ENCODE peak calls at places on chromosomes 2 and 18, in nine cellular contexts. M is GM12865, G is OCI-LY7, S is natural killer cell, U is nephron progenitor cell, H is Peyer's patch, Q is bronchial epithelial cell, X is neural progenitor cell, O is neural crest cell. N is an unnamed sample.

GRCh38 chr2:233477548-233478433 is 88.8 kb downstream of the USP40 start:
- DNase-seq in U (no peak), M (no peak), G (no peak), X (no peak), Q (no peak), O (no peak), S (no peak), H (no peak), N (no peak)

GRCh38 chr2:113160962-113161361 is 12.8 kb upstream of the PSD4 start:
- DNase-seq in S (no peak), X (no peak), G (no peak), H (peak; percentile 21), M (no peak), O (no peak), Q (no peak), U (no peak), N (no peak)

GRCh38 chr2:237128026-237128703 is 42.5 kb downstream of the COPS8 start:
- DNase-seq in M (no peak), Q (peak; percentile 98), H (peak; percentile 68), X (peak; percentile 44), U (peak; percentile 53), S (no peak), G (no peak), O (no peak), N (no peak)

GRCh38 chr2:16301961-16302360 is 361.6 kb downstream of the MYCN start:
- DNase-seq in Q (no peak), U (no peak), X (no peak), O (no peak), H (no peak), M (no peak), G (no peak), S (no peak), N (no peak)

GRCh38 chr2:118841828-118842461 is 5.5 kb downstream of the EN1 start:
- DNase-seq in X (peak; percentile 58), G (no peak), Q (no peak), O (peak; percentile 26), M (no peak), S (no peak), H (no peak), U (peak; percentile 43), N (no peak)

GRCh38 chr18:711693-712400 is 583 bp downstream of the ENOSF1 start:
- DNase-seq in U (peak; percentile 33), O (peak; percentile 19), Q (peak; percentile 73), G (peak; percentile 68), S (peak; percentile 75), M (peak; percentile 88), H (peak; percentile 75), X (peak; percentile 56), N (peak; percentile 33)

GRCh38 chr2:108634591-108635160 is 84.6 kb upstream of the RANBP2 start:
- DNase-seq in H (no peak), Q (no peak), O (no peak), M (no peak), S (no peak), U (no peak), G (peak; percentile 2), X (no peak), N (no peak)

GRCh38 chr2:42758341-42758740 is 5.6 kb downstream of the OXER1 start:
- DNase-seq in M (no peak), O (no peak), S (no peak), U (no peak), Q (no peak), G (no peak), X (no peak), H (no peak), N (no peak)

GRCh38 chr2:205913668-205914067 is 172.3 kb downstream of the INO80D start:
- DNase-seq in S (no peak), H (no peak), M (no peak), G (no peak), X (no peak), U (no peak), Q (no peak), O (no peak), N (no peak)

GRCh38 chr2:119645173-119645846 is 33.7 kb upstream of the TMEM177 start:
- DNase-seq in M (no peak), U (no peak), H (no peak), S (no peak), G (no peak), O (no peak), X (no peak), Q (peak; percentile 20), N (no peak)

GRCh38 chr2:15982285-15982967 is 42.1 kb downstream of the MYCN start:
- DNase-seq in M (no peak), X (no peak), U (no peak), Q (no peak), O (no peak), H (no peak), G (no peak), S (no peak), N (no peak)

GRCh38 chr2:84459944-84460429 is 907 bp upstream of the SUCLG1 start:
- DNase-seq in S (no peak), H (no peak), X (peak; percentile 2), O (no peak), M (no peak), Q (peak; percentile 51), U (no peak), G (peak; percentile 12), N (no peak)

GRCh38 chr2:173664520-173664919 is 300.7 kb downstream of the SP3 start:
- DNase-seq in S (no peak), O (no peak), Q (no peak), G (no peak), U (no peak), H (no peak), M (no peak), X (no peak), N (no peak)
- TF ChIP-seq CTCF in S (no peak), O (no peak), Q (no peak), G (no peak), U (no peak), H (no peak), M (no peak), X (no peak), N (no peak)

DNA sequence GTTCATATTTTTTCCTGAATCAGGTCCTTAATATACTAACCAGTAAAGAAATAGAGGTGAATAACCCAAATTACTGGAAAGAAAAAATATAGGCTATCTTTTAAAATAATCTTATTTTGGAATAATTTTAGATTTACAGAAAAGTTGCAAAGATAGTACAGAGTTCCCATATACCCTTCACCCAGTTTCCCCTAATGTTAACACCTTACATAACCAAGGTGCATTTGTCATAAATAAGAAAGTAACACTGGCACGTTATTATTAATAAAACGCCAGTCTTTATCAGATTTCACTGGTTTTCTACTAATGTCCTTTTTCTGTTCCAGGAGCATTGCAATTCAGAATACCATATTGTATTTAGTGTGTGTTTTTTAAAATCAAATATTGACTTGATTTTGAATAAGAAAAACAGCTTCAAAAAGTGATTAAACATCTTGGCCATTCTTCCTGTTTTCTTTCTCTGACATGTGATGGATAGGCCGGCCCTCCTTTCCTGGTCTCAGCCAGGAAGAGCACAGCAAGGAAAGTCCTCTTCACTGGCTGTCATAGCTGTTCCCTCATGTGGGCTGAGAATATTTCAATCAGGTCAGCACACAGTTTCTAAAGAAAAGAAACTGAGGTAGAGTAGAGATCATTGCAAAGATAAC is 79.2 kb upstream of the ARL5A start:
- DNase-seq in H (no peak), O (no peak), X (no peak), M (no peak), S (no peak), G (no peak), U (no peak), Q (no peak), N (no peak)
- TF ChIP-seq CTCF in H (no peak), O (no peak), X (no peak), M (no peak), S (no peak), G (no peak), U (no peak), Q (no peak), N (no peak)

DNA sequence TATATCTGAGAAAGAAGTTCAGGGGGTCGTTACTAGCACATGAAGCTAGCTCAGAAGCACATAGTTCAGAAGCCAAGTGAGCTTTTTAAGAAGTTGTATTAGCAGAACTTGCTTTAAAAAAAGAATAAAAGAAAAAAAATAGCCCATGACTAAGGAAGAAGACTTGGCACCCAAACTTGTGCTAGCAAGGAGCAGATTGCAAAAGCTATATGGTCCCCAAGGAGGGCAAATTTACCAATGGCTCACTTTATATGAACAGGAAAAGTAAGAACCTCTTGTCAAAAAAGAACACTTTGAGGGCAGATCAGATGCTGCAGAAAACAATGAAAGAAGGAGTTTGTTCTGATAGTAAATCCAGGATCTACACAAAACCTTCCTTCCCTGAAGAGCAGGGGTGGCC is 486.5 kb upstream of the ACVR2A start:
- DNase-seq in Q (no peak), H (no peak), S (no peak), U (no peak), X (no peak), M (no peak), O (no peak), G (no peak), N (no peak)
- TF ChIP-seq CTCF in Q (no peak), H (no peak), S (no peak), U (no peak), X (no peak), M (no peak), O (no peak), G (no peak), N (no peak)

GRCh38 chr18:22283397-22283796 is 114.0 kb downstream of the GATA6 start:
- DNase-seq in G (no peak), M (no peak), H (no peak), O (no peak), Q (peak; percentile 70), S (no peak), X (no peak), U (no peak), N (no peak)

GRCh38 chr18:22284581-22285230 is 115.3 kb downstream of the GATA6 start:
- DNase-seq in G (no peak), M (no peak), H (no peak), X (no peak), S (no peak), O (no peak), Q (peak; percentile 15), U (no peak), N (no peak)

GRCh38 chr18:22280453-22280750 is 111.0 kb downstream of the GATA6 start:
- DNase-seq in U (no peak), Q (no peak), O (no peak), S (no peak), H (no peak), X (no peak), G (no peak), M (no peak), N (no peak)

GRCh38 chr18:22279741-22280452 is 110.5 kb downstream of the GATA6 start:
- DNase-seq in S (no peak), Q (no peak), X (no peak), M (no peak), G (no peak), O (no peak), H (no peak), U (no peak), N (no peak)

DNA sequence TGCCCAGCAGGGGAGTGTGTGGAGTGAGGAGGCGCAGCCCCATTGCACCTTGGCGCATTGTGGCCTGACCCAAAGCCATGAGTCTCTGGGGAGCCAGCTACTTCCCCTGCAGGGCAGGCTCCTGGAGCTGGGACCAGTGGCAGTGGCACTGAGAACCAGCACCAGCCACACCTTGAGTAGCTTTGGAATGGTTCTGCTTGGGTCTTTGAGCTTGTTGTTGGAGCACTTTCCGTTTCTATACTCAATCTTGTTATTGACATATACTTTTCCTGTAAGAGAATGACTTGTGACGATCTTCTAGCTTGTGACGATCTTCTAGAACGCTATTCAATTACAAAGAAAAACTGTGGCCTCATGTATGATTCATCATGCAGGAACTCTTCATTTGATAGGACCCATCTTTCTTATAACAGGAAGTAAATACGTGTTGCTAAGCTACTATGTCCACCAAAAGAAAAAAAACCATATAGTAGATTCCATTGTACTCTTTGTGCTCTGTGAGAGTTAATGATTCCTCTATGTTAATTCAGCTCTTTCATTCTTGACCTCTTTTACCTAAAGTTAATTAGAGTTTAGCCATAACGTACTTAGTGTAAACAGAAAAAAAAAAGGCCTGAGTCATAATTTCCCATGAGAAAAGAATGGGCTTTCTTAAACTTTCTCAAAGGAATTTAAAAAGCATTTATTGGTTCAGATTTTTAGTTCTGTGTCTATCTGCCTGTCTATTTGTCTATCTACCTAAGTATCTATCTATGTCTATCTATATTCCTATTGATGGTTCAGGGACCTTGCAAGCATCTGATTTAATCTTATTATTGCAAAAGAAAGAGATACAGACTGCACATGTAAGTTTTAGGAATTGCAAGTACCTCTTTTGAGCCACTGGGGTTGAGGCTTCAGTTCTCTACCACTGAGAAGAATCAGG is 113.2 kb downstream of the GATA6 start:
- DNase-seq in O (no peak), U (no peak), X (no peak), M (no peak), G (no peak), H (peak; percentile 60), S (peak; percentile 72), Q (peak; percentile 97), N (no peak)
- TF ChIP-seq CTCF in O (no peak), U (no peak), X (no peak), M (no peak), G (no peak), H (no peak), S (no peak), Q (no peak), N (no peak)